ENCODE peak calls at places on chromosomes 1 and 21, in eight cellular contexts. I is left ventricle myocardium inferior, Q is WERI-Rb-1, S is cardiac fibroblast, P is stomach, B is fibroblast of the aortic adventitia, R is mucosa of descending colon, U is lung. N is an unnamed sample.

GRCh38 chr21:39313042-39313456 is 383 bp downstream of the BRWD1 start:
- DNase-seq in I (no peak), R (peak), Q (peak), B (no peak), P (peak), S (peak), U (peak), N (no peak)

GRCh38 chr1:79745928-79746327 is 739.4 kb upstream of the ADGRL4 start:
- DNase-seq in Q (no peak), I (no peak), R (no peak), P (no peak), U (no peak), S (no peak), B (no peak), N (peak)

GRCh38 chr1:1777950-1778826 is at the start of gene NADK:
- DNase-seq in S (peak), P (peak), B (peak), U (no peak), Q (peak), I (peak), R (peak), N (peak)

GRCh38 chr1:155938220-155938627 is 3.2 kb upstream of the RXFP4 start:
- DNase-seq in B (peak), Q (peak), R (peak), I (no peak), S (peak), P (no peak), U (no peak), N (peak)

GRCh38 chr1:99456536-99456935 is 189.4 kb upstream of the PALMD start:
- DNase-seq in S (peak), U (no peak), Q (no peak), B (no peak), I (no peak), P (no peak), R (no peak), N (no peak)

GRCh38 chr1:210231846-210232523 is 611 bp upstream of the SERTAD4 start:
- DNase-seq in I (peak), R (peak), S (peak), U (no peak), P (no peak), B (peak), Q (peak), N (peak)

GRCh38 chr21:45249626-45250025 is 38.1 kb downstream of the POFUT2 start:
- DNase-seq in U (no peak), S (no peak), B (no peak), R (no peak), Q (peak), P (no peak), I (no peak), N (no peak)

GRCh38 chr1:184329962-184330868 is 56.6 kb upstream of the C1orf21 start:
- DNase-seq in I (no peak), Q (no peak), B (peak), P (no peak), R (peak), S (peak), U (no peak), N (peak)

GRCh38 chr1:100556181-100556580 is 18.2 kb downstream of the GPR88 start:
- DNase-seq in B (no peak), U (no peak), I (no peak), P (no peak), S (no peak), R (no peak), Q (no peak), N (no peak)

GRCh38 chr1:151175910-151176309 is at the start of gene TMOD4:
- DNase-seq in B (no peak), U (no peak), Q (peak), P (no peak), S (peak), I (no peak), R (no peak), N (peak)

GRCh38 chr1:171438441-171438840 is 46.9 kb upstream of the PRRC2C start:
- DNase-seq in U (peak), Q (no peak), P (peak), B (peak), S (peak), I (peak), R (peak), N (peak)

GRCh38 chr1:55441474-55441873 is 226.3 kb upstream of the USP24 start:
- DNase-seq in Q (no peak), I (no peak), R (no peak), S (no peak), P (no peak), U (no peak), B (peak), N (no peak)

GRCh38 chr1:43134640-43135039 is 37.5 kb downstream of the EBNA1BP2 start:
- DNase-seq in P (no peak), R (no peak), U (no peak), I (no peak), Q (no peak), S (no peak), B (no peak), N (no peak)

GRCh38 chr1:209886219-209886536 is 51.8 kb upstream of the SYT14 start:
- DNase-seq in P (no peak), S (no peak), B (no peak), U (no peak), I (no peak), Q (no peak), R (no peak), N (no peak)

GRCh38 chr1:46039571-46040052 is 92.8 kb downstream of the PIK3R3 start:
- DNase-seq in B (peak), I (no peak), U (no peak), Q (no peak), S (peak), P (no peak), R (peak), N (peak)

GRCh38 chr21:25557170-25557569 is 50.1 kb downstream of the MRPL39 start:
- DNase-seq in P (no peak), I (no peak), Q (no peak), S (no peak), R (no peak), U (no peak), B (no peak), N (no peak)

GRCh38 chr21:27040738-27041137 is 73.8 kb upstream of the ADAMTS5 start:
- DNase-seq in Q (no peak), B (no peak), U (no peak), I (no peak), S (no peak), P (no peak), R (no peak), N (peak)

GRCh38 chr1:247373721-247374141 is 42.1 kb upstream of the ZNF496 start:
- DNase-seq in B (peak), S (peak), P (peak), Q (no peak), I (peak), R (peak), U (peak), N (peak)

GRCh38 chr1:84722794-84723193 is 32.5 kb upstream of the SSX2IP start:
- DNase-seq in U (no peak), P (no peak), R (no peak), Q (no peak), I (no peak), B (peak), S (peak), N (no peak)

GRCh38 chr1:210232524-210233215 is at the start of gene SERTAD4:
- DNase-seq in R (peak), Q (peak), I (peak), S (peak), U (peak), B (peak), P (peak), N (peak)

GRCh38 chr1:186535388-186536133 is 74.6 kb upstream of the PDC start:
- DNase-seq in Q (no peak), U (no peak), B (peak), I (no peak), P (no peak), S (peak), R (no peak), N (peak)

GRCh38 chr1:161484613-161485012 is 20.6 kb upstream of the FCGR2A start:
- DNase-seq in Q (no peak), R (no peak), U (no peak), I (no peak), S (no peak), P (no peak), B (no peak), N (no peak)

GRCh38 chr1:162689745-162690671 is 57.7 kb downstream of the DDR2 start:
- DNase-seq in R (no peak), B (peak), I (no peak), S (no peak), U (no peak), P (no peak), Q (no peak), N (no peak)

GRCh38 chr21:36694041-36694515 is 4.8 kb upstream of the SIM2 start:
- DNase-seq in S (no peak), U (no peak), I (no peak), R (no peak), Q (peak), B (peak), P (no peak), N (no peak)

GRCh38 chr1:103274886-103275285 is 166.6 kb upstream of the COL11A1 start:
- DNase-seq in R (no peak), B (no peak), Q (no peak), I (no peak), S (no peak), U (no peak), P (no peak), N (no peak)

GRCh38 chr1:201650608-201650933 is 111.6 kb downstream of the NAV1 start:
- DNase-seq in R (no peak), Q (no peak), U (no peak), I (no peak), S (no peak), P (no peak), B (no peak), N (no peak)
- H3K4me3 ChIP-seq in R (peak), Q (peak), U (no peak), I (peak), S (peak), P (peak), B (peak), N (peak)

GRCh38 chr1:219792337-219793021 is 135.9 kb downstream of the SLC30A10 start:
- DNase-seq in Q (no peak), P (no peak), S (peak), R (no peak), U (no peak), I (no peak), B (peak), N (peak)
- TF ChIP-seq CTCF in Q (no peak), P (no peak), S (no peak), R (no peak), U (no peak), I (no peak), B (no peak), N (no peak)

GRCh38 chr21:29145354-29145782 is 14.9 kb downstream of the MAP3K7CL start:
- DNase-seq in S (peak), P (no peak), I (no peak), R (no peak), U (no peak), B (peak), Q (no peak), N (peak)
- H3K4me3 ChIP-seq in S (no peak), P (no peak), I (peak), R (no peak), U (no peak), B (peak), Q (no peak), N (no peak)

GRCh38 chr1:29416267-29416666 is 179.9 kb downstream of the PTPRU start:
- DNase-seq in P (no peak), B (no peak), Q (no peak), U (no peak), R (no peak), S (no peak), I (no peak), N (no peak)
- TF ChIP-seq CTCF in P (no peak), B (peak), Q (peak), U (no peak), R (no peak), S (no peak), I (peak), N (peak)

GRCh38 chr1:227794813-227795183 is 20.7 kb upstream of the PRSS38 start:
- DNase-seq in P (no peak), R (no peak), U (no peak), B (no peak), Q (no peak), S (no peak), I (no peak), N (no peak)
- H3K4me3 ChIP-seq in P (no peak), R (no peak), U (no peak), B (peak), Q (no peak), S (no peak), I (no peak), N (no peak)

DNA sequence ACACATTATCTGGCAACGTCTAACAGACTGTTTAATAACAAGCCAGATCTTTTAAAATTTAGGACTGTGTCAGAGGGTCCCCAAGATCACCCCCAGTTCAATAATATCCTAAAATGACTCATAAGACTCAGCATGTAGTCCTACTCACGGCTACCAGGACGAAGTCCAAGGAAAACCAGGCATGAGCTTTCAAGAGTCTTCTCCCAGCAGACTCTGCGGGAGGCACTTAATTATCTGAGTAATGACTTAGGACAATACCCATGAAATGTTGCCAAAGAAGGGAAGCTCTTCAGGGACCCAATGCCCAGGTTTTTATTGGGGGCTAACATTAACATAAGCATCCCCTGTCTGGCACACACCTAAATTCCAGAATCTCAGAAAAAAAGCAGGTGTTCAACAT is 7.0 kb downstream of the HFM1 start:
- DNase-seq in R (no peak), Q (no peak), U (no peak), S (no peak), P (no peak), B (no peak), I (no peak), N (no peak)
- TF ChIP-seq CTCF in R (no peak), Q (no peak), U (no peak), S (no peak), P (no peak), B (no peak), I (no peak), N (no peak)

GRCh38 chr1:193185206-193185605 is 1.2 kb downstream of the B3GALT2 start:
- DNase-seq in I (no peak), R (no peak), U (no peak), Q (no peak), P (no peak), B (no peak), S (no peak), N (no peak)
- H3K4me3 ChIP-seq in I (peak), R (no peak), U (no peak), Q (no peak), P (peak), B (peak), S (peak), N (no peak)

GRCh38 chr1:3727825-3728776 is 24.1 kb upstream of the CCDC27 start:
- DNase-seq in U (no peak), B (no peak), S (no peak), I (no peak), P (no peak), R (no peak), Q (no peak), N (no peak)

GRCh38 chr1:3725366-3725765 is 26.9 kb upstream of the CCDC27 start:
- DNase-seq in P (no peak), I (no peak), S (no peak), Q (no peak), R (no peak), B (no peak), U (no peak), N (no peak)

GRCh38 chr1:3729594-3730555 is 22.4 kb upstream of the CCDC27 start:
- DNase-seq in U (no peak), S (no peak), B (no peak), R (no peak), P (no peak), Q (no peak), I (no peak), N (no peak)

GRCh38 chr1:3730556-3731247 is 21.5 kb upstream of the CCDC27 start:
- DNase-seq in R (no peak), P (no peak), I (no peak), Q (no peak), S (no peak), U (no peak), B (no peak), N (no peak)

DNA sequence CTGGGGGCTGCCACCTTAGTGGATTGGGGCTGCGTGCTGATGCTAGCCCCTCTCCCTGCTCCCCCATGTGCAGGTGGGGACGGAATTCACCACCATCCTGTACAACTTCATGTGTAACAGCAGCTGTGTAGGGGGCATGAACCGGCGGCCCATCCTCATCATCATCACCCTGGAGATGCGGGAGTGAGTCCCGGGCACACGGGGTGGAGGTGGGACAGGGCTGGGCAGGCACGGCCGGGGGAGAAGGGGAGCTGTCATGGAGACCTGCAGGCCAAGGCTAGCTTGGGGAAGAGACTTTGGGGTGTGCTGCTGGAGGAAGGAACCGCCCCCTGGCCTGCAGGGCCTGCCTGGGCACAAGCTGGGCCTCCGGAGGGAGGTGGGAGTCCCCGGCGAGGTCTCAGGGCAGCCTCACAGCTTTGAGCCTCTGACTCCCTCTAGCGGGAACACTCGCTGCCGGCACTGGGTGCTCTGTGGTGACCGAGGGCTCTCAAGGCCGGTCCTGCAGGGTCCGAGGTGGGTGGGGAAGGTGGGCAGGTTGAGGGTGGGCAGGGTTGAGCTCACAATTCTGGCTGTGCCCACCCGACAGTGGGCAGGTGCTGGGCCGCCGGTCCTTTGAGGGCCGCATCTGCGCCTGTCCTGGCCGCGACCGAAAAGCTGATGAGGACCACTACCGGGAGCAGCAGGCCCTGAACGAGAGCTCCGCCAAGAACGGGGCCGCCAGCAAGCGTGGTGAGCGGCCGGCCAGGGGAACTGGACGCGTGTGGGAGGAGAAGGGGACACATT is 25.0 kb upstream of the CCDC27 start:
- DNase-seq in U (no peak), B (no peak), I (no peak), R (peak), S (peak), Q (no peak), P (peak), N (peak)
- TF ChIP-seq CTCF in U (no peak), B (peak), I (peak), R (no peak), S (peak), Q (no peak), P (no peak), N (peak)

N was measured in epithelial cell of esophagus.